ENCODE peak calls at places on chromosomes 2 and 18, in four cellular contexts. One of them, this sample, is unnamed.

GRCh38 chr2:230439590-230439989 is 23.6 kb downstream of the SP100 start:
- DNase-seq in lower leg skin: no peak
- DNase-seq in upper lobe of right lung: no peak
- DNase-seq in stomach: no peak
- DNase-seq in this sample: no peak

GRCh38 chr2:130336877-130337734 is 5.6 kb upstream of the IMP4 start:
- DNase-seq in lower leg skin: peak
- DNase-seq in upper lobe of right lung: peak
- DNase-seq in stomach: peak
- DNase-seq in this sample: peak

GRCh38 chr2:47208852-47209606 is 53.9 kb upstream of the STPG4 start:
- DNase-seq in lower leg skin: no peak
- DNase-seq in upper lobe of right lung: no peak
- DNase-seq in stomach: no peak
- DNase-seq in this sample: no peak

GRCh38 chr2:112147382-112147781 is 9.2 kb downstream of the FBLN7 start:
- DNase-seq in lower leg skin: peak
- DNase-seq in upper lobe of right lung: peak
- DNase-seq in stomach: no peak
- DNase-seq in this sample: no peak

GRCh38 chr18:45722899-45723298 is 1.1 kb upstream of the SLC14A1 start:
- DNase-seq in lower leg skin: peak
- DNase-seq in upper lobe of right lung: peak
- DNase-seq in stomach: peak
- DNase-seq in this sample: peak

GRCh38 chr2:232218778-232219495 is 159.6 kb upstream of the ALPP start:
- DNase-seq in lower leg skin: peak
- DNase-seq in upper lobe of right lung: no peak
- DNase-seq in stomach: no peak
- DNase-seq in this sample: no peak

GRCh38 chr18:46350598-46351172 is 246.5 kb downstream of the HAUS1 start:
- DNase-seq in lower leg skin: no peak
- DNase-seq in upper lobe of right lung: no peak
- DNase-seq in stomach: no peak
- DNase-seq in this sample: no peak

GRCh38 chr2:232418466-232419244 is 12.0 kb downstream of the ALPG start:
- DNase-seq in lower leg skin: peak
- DNase-seq in upper lobe of right lung: peak
- DNase-seq in stomach: no peak
- DNase-seq in this sample: peak

GRCh38 chr2:168220971-168221819 is 26.2 kb downstream of the STK39 start:
- DNase-seq in lower leg skin: no peak
- DNase-seq in upper lobe of right lung: no peak
- DNase-seq in stomach: no peak
- DNase-seq in this sample: no peak

GRCh38 chr2:19256239-19256638 is 102.2 kb downstream of the OSR1 start:
- DNase-seq in lower leg skin: no peak
- DNase-seq in upper lobe of right lung: no peak
- DNase-seq in stomach: no peak
- DNase-seq in this sample: no peak

GRCh38 chr2:128817171-128817570 is 498.5 kb upstream of the HS6ST1 start:
- DNase-seq in lower leg skin: no peak
- DNase-seq in upper lobe of right lung: no peak
- DNase-seq in stomach: no peak
- DNase-seq in this sample: no peak

GRCh38 chr2:239983004-239983778 is 42.0 kb downstream of the NDUFA10 start:
- DNase-seq in lower leg skin: peak
- DNase-seq in upper lobe of right lung: no peak
- DNase-seq in stomach: no peak
- DNase-seq in this sample: no peak

GRCh38 chr2:238947920-238948710 is 100.2 kb downstream of the TWIST2 start:
- DNase-seq in lower leg skin: peak
- DNase-seq in upper lobe of right lung: peak
- DNase-seq in stomach: peak
- DNase-seq in this sample: no peak

GRCh38 chr2:191347881-191348280 is 102.7 kb downstream of the MYO1B start:
- DNase-seq in lower leg skin: no peak
- DNase-seq in upper lobe of right lung: no peak
- DNase-seq in stomach: no peak
- DNase-seq in this sample: no peak

GRCh38 chr2:230472619-230473018 is 56.6 kb downstream of the SP100 start:
- DNase-seq in lower leg skin: no peak
- DNase-seq in upper lobe of right lung: no peak
- DNase-seq in stomach: no peak
- DNase-seq in this sample: no peak

GRCh38 chr18:42929857-42930256 is 185.6 kb downstream of the RIT2 start:
- DNase-seq in lower leg skin: no peak
- DNase-seq in upper lobe of right lung: no peak
- DNase-seq in stomach: no peak
- DNase-seq in this sample: no peak

GRCh38 chr2:1405967-1406366 is 7.3 kb upstream of the TPO start:
- DNase-seq in lower leg skin: no peak
- DNase-seq in upper lobe of right lung: no peak
- DNase-seq in stomach: no peak
- DNase-seq in this sample: no peak

GRCh38 chr2:216017365-216017764 is 4.0 kb upstream of the MREG start:
- DNase-seq in lower leg skin: no peak
- DNase-seq in upper lobe of right lung: no peak
- DNase-seq in stomach: no peak
- DNase-seq in this sample: no peak

GRCh38 chr2:96161785-96162367 is 16.6 kb upstream of the DUSP2 start:
- DNase-seq in lower leg skin: no peak
- DNase-seq in upper lobe of right lung: no peak
- DNase-seq in stomach: no peak
- DNase-seq in this sample: no peak

GRCh38 chr2:168773719-168774521 is 28.5 kb upstream of the NOSTRIN start:
- DNase-seq in lower leg skin: no peak
- DNase-seq in upper lobe of right lung: peak
- DNase-seq in stomach: peak
- DNase-seq in this sample: peak

GRCh38 chr2:15177103-15177502 is 384.0 kb downstream of the NBAS start:
- DNase-seq in lower leg skin: no peak
- DNase-seq in upper lobe of right lung: no peak
- DNase-seq in stomach: no peak
- DNase-seq in this sample: no peak

GRCh38 chr2:203732072-203732952 is 25.9 kb downstream of the CD28 start:
- DNase-seq in lower leg skin: no peak
- DNase-seq in upper lobe of right lung: no peak
- DNase-seq in stomach: no peak
- DNase-seq in this sample: no peak

GRCh38 chr2:71243548-71244301 is 16.8 kb upstream of the PAIP2B start:
- DNase-seq in lower leg skin: no peak
- DNase-seq in upper lobe of right lung: no peak
- DNase-seq in stomach: no peak
- DNase-seq in this sample: no peak

GRCh38 chr2:120559401-120559800 is 176.3 kb upstream of the GLI2 start:
- DNase-seq in lower leg skin: no peak
- DNase-seq in upper lobe of right lung: no peak
- DNase-seq in stomach: no peak
- DNase-seq in this sample: no peak

GRCh38 chr2:126761256-126761980 is 105.5 kb downstream of the GYPC start:
- DNase-seq in lower leg skin: no peak
- DNase-seq in upper lobe of right lung: no peak
- DNase-seq in stomach: no peak
- DNase-seq in this sample: no peak

GRCh38 chr2:161580426-161580825 is 43.8 kb upstream of the SLC4A10 start:
- DNase-seq in lower leg skin: no peak
- DNase-seq in upper lobe of right lung: no peak
- DNase-seq in stomach: no peak
- DNase-seq in this sample: no peak

DNA sequence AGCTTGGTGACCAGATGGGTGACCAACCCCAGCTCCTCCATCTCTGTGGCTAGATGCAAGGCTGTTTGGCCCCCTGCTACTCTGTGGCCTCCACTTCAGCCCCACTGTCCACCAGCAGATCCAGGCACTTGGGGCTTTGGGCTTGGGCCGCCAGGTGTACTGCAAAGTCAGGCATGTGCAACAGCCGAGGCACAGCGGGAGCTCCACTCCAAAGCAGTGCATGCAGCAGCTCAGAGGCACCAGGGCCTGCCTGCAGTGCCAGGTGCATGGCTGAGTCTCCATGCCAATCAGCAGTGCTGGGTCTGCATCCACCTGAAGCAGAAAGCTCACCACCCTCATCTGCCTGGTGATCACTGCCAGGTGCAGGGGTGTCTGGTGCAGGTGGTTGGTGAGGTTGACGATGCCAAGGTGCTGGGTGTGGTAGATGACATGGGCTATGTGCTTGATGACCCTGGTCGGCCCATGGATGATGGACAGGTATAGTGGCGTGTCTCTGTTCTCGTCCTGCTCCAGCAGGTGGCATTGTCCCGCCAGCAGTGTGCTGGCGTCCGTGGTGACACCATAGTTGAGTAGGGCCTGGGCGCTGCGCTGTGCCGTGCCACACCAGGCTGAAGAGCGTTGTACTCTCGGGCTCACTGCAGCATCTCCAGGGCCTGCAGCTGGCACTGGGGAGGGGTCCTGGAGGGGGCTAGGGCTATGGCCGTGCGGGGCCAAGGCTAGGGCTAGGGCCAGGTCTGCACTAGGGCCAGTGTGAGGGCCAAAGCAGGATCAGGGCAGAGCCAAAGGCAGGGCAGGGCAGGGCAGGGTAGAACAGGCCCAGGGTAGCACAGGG is 1.0 kb upstream of the ANKRD62 start:
- DNase-seq in lower leg skin: no peak
- DNase-seq in upper lobe of right lung: no peak
- DNase-seq in stomach: no peak
- DNase-seq in this sample: no peak
- TF ChIP-seq CTCF in lower leg skin: no peak
- TF ChIP-seq CTCF in upper lobe of right lung: no peak
- TF ChIP-seq CTCF in stomach: no peak
- TF ChIP-seq CTCF in this sample: no peak

DNA sequence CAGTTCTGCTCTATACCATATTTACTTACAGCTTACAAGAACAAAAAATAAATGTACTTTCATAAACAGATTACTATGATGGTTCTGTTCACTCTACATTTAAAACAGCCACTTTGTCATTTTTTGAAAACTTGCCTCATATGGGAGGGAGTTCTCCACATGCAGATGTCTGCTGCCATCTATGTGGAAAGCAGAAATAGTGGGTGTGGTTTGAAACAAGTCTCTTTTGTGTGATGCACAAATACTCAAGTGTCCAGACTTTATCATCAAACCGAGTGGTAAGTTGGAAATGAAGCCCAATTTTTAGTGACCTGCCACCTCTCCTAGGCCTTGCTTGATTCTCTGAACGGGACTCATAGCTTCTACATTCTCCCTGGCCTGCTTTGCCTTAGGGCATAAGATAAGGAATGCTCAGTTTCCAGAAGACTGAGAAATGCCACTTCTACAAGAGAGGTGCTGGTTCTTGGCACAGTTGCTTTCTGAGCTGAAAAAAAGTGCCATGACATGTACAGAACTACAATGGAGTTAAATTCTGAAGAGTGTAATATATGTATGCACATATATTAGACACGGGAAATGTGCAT is 221.1 kb downstream of the SLC8A1 start:
- DNase-seq in lower leg skin: no peak
- DNase-seq in upper lobe of right lung: no peak
- DNase-seq in stomach: no peak
- DNase-seq in this sample: no peak
- TF ChIP-seq CTCF in lower leg skin: no peak
- TF ChIP-seq CTCF in upper lobe of right lung: no peak
- TF ChIP-seq CTCF in stomach: no peak
- TF ChIP-seq CTCF in this sample: no peak

GRCh38 chr2:179343945-179344279 is 79.3 kb upstream of the SESTD1 start:
- DNase-seq in lower leg skin: no peak
- DNase-seq in upper lobe of right lung: no peak
- DNase-seq in stomach: no peak
- DNase-seq in this sample: no peak

GRCh38 chr2:179341152-179341866 is 76.7 kb upstream of the SESTD1 start:
- DNase-seq in lower leg skin: no peak
- DNase-seq in upper lobe of right lung: no peak
- DNase-seq in stomach: no peak
- DNase-seq in this sample: no peak

GRCh38 chr2:179348921-179349320 is 84.3 kb upstream of the SESTD1 start:
- DNase-seq in lower leg skin: no peak
- DNase-seq in upper lobe of right lung: no peak
- DNase-seq in stomach: no peak
- DNase-seq in this sample: no peak

GRCh38 chr2:179344280-179344961 is 79.8 kb upstream of the SESTD1 start:
- DNase-seq in lower leg skin: no peak
- DNase-seq in upper lobe of right lung: no peak
- DNase-seq in stomach: no peak
- DNase-seq in this sample: no peak

GRCh38 chr2:179344970-179345369 is 80.3 kb upstream of the SESTD1 start:
- DNase-seq in lower leg skin: no peak
- DNase-seq in upper lobe of right lung: no peak
- DNase-seq in stomach: no peak
- DNase-seq in this sample: no peak
- TF ChIP-seq CTCF in lower leg skin: no peak
- TF ChIP-seq CTCF in upper lobe of right lung: no peak
- TF ChIP-seq CTCF in stomach: no peak
- TF ChIP-seq CTCF in this sample: no peak

GRCh38 chr2:207240649-207241048 is 74.9 kb upstream of the KLF7 start:
- DNase-seq in lower leg skin: no peak
- DNase-seq in upper lobe of right lung: no peak
- DNase-seq in stomach: no peak
- DNase-seq in this sample: no peak

GRCh38 chr2:207243601-207244000 is 77.9 kb upstream of the KLF7 start:
- DNase-seq in lower leg skin: no peak
- DNase-seq in upper lobe of right lung: no peak
- DNase-seq in stomach: no peak
- DNase-seq in this sample: no peak

GRCh38 chr2:207248702-207249355 is 83.1 kb upstream of the KLF7 start:
- DNase-seq in lower leg skin: no peak
- DNase-seq in upper lobe of right lung: no peak
- DNase-seq in stomach: no peak
- DNase-seq in this sample: no peak

GRCh38 chr2:207241198-207241597 is 75.5 kb upstream of the KLF7 start:
- DNase-seq in lower leg skin: no peak
- DNase-seq in upper lobe of right lung: no peak
- DNase-seq in stomach: no peak
- DNase-seq in this sample: no peak

DNA sequence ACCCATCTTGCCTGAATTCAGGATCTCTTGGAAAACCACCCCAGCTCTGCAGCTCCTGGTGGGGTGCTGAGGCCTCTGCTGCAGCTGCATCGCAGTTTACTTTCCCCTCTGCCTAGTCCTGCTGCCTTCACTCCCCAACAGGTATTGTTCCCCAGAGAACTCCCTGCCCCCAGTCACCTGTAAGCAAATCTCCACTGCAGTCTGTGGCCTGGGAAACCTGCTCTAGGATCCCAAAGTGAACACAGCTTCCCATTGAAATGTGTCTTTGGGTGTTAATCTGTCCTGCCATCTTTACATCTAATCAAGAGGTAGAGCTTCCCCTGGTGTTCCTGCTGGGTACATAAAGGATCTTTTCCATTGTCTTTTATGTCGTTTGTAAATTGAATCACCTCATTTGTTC is 79.8 kb upstream of the KLF7 start:
- DNase-seq in lower leg skin: no peak
- DNase-seq in upper lobe of right lung: no peak
- DNase-seq in stomach: no peak
- DNase-seq in this sample: no peak
- TF ChIP-seq CTCF in lower leg skin: no peak
- TF ChIP-seq CTCF in upper lobe of right lung: no peak
- TF ChIP-seq CTCF in stomach: no peak
- TF ChIP-seq CTCF in this sample: no peak